ENCODE peak calls at places on chromosomes 4 and X, in seven cellular contexts. S is fibroblast of pulmonary artery, M is RWPE2, G is astrocyte of the cerebellum, C is NT2/D1, W is lower leg skin, X is adipocyte. H is an unnamed sample.

GRCh38 chr4:15695240-15695699 is 7.6 kb upstream of the BST1 start:
- DNase-seq in S (peak; percentile 86), M (no peak), G (peak; percentile 100), C (peak; percentile 85), W (no peak), X (peak; percentile 25), H (no peak)

GRCh38 chr4:1199556-1200331 is 27.4 kb upstream of the SPON2 start:
- DNase-seq in S (no peak), M (peak; percentile 50), G (no peak), C (no peak), W (no peak), X (no peak), H (no peak)

GRCh38 chr4:74376888-74377483 is 12.0 kb downstream of the EREG start:
- DNase-seq in S (peak; percentile 91), M (no peak), G (peak; percentile 56), C (no peak), W (no peak), X (peak; percentile 85), H (peak; percentile 24)

GRCh38 chr4:46425775-46426400 is 36.0 kb upstream of the GABRA2 start:
- DNase-seq in S (peak; percentile 92), M (no peak), G (no peak), C (no peak), W (no peak), X (no peak), H (no peak)

GRCh38 chr4:138910201-138910913 is 105.2 kb upstream of the NOCT start:
- DNase-seq in S (peak; percentile 34), M (no peak), G (no peak), C (no peak), W (no peak), X (no peak), H (no peak)

GRCh38 chr4:111475001-111475400 is 670.3 kb upstream of the FAM241A start:
- DNase-seq in S (peak; percentile 18), M (no peak), G (peak; percentile 53), C (peak; percentile 40), W (no peak), X (peak; percentile 43), H (no peak)

GRCh38 chr4:42654606-42655005 is 2.3 kb downstream of the ATP8A1 start:
- DNase-seq in S (peak; percentile 62), M (no peak), G (no peak), C (no peak), W (no peak), X (peak; percentile 5), H (no peak)

GRCh38 chr4:124854968-124855367 is 142.4 kb upstream of the ANKRD50 start:
- DNase-seq in S (peak; percentile 8), M (no peak), G (no peak), C (no peak), W (no peak), X (peak; percentile 60), H (no peak)

DNA sequence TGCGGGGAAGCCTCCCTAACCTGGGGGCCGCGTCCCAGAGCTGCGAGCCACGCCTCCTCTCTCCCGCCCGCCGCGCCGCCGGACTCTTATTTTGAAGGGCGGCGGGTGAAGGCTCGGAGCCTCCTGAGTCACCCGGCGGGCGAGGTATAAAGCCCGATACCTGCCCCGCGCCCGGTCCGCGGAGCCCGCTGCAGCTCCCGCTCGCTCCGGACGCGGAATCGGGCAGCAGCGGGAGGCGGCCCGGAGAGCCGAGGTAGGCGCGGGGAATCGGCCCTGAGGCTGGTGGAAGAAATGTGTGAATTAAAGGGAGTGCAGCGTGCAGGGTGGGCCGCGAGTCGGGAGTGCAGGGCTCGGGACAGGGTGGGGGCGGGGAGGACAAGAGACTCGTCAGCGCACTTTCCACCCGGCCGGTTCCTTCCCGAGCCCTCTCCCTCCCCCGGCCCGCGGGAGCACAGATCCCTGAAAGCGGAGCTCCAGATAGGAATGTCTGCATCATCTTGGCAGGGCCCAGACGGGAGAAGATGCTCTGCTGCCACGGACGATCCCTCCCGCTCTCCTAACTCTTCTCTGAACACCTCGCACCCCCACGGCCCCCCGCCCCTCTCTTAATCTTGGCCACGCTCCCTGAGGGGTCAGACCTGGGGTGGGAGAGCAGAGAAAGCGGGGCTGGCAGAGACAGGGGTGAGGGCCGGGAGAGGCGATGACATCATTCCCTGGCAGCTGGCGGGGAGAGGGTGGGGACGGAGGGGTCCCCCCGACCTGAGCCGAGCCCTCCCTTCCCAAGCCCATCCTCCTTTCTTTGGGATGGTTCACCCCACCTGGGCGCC is 177.9 kb downstream of the CBR4 start:
- DNase-seq in S (peak; percentile 82), M (peak; percentile 88), G (no peak), C (peak; percentile 57), W (peak; percentile 77), X (peak; percentile 92), H (peak; percentile 46)
- H3K4me3 ChIP-seq in S (peak overlapping the region; percentile 93), M (peak overlapping the region; percentile 82), G (peak overlapping the region; percentile 86), C (peak overlapping the region; percentile 81), W (peak overlapping the region; percentile 93), X (peak overlapping the region; percentile 91), H (peak overlapping the region; percentile 72)

DNA sequence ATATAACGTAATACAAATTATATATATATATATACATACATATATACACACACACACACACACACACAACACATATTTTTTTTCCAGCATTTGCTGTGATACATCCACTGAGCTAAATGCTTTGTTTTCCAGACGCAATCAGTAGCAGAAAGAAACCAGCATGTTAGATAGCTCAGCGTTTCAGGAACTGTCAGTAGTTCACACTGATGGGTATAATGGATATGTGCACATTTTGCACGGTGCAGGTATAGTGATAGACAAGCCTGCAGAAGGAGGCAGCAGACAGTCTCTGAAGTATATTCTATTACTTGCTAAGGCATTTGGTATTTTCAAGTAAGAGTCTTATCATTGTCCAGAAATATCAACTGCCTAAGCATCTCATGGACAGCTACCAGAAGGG is 741.6 kb upstream of the HS3ST1 start:
- DNase-seq in S (no peak), M (no peak), G (no peak), C (no peak), W (no peak), X (no peak), H (no peak)
- H3K4me3 ChIP-seq in S (no peak overlapping the region), M (no peak overlapping the region), G (no peak overlapping the region), C (no peak overlapping the region), W (no peak overlapping the region), X (no peak overlapping the region), H (no peak overlapping the region)

GRCh38 chr4:8268901-8269534 is 536 bp upstream of the HTRA3 start:
- DNase-seq in S (no peak), M (no peak), G (no peak), C (no peak), W (no peak), X (no peak), H (no peak)
- H3K4me3 ChIP-seq in S (peak overlapping the region; percentile 7), M (no peak overlapping the region), G (no peak overlapping the region), C (peak overlapping the region; percentile 9), W (no peak overlapping the region), X (peak overlapping the region; percentile 80), H (no peak overlapping the region)

GRCh38 chr4:155106629-155107028 is 101.8 kb upstream of the NPY2R start:
- DNase-seq in S (no peak), M (no peak), G (no peak), C (no peak), W (no peak), X (no peak), H (no peak)

DNA sequence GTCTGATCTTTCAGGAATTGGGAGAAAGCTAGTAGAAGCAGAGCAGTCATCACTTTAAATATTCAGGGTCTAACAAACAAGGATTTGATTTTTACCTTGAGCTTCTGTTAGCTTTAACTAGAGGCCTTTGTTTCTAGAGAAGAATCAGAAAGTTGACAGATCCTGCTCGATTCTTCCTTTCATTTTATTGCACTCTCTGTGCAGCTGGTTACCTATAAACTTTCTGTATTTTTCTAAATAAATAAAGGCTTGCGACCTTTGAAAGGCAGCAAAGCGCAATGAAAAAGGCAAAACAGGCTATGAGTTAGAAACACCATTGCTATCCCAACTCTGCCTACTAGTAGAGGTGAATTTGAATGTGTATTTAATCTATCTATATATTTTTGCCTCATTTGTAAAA is 101.4 kb upstream of the NPY2R start:
- DNase-seq in S (no peak), M (no peak), G (no peak), C (no peak), W (no peak), X (no peak), H (no peak)
- H3K4me3 ChIP-seq in S (no peak overlapping the region), M (no peak overlapping the region), G (no peak overlapping the region), C (no peak overlapping the region), W (no peak overlapping the region), X (no peak overlapping the region), H (no peak overlapping the region)

DNA sequence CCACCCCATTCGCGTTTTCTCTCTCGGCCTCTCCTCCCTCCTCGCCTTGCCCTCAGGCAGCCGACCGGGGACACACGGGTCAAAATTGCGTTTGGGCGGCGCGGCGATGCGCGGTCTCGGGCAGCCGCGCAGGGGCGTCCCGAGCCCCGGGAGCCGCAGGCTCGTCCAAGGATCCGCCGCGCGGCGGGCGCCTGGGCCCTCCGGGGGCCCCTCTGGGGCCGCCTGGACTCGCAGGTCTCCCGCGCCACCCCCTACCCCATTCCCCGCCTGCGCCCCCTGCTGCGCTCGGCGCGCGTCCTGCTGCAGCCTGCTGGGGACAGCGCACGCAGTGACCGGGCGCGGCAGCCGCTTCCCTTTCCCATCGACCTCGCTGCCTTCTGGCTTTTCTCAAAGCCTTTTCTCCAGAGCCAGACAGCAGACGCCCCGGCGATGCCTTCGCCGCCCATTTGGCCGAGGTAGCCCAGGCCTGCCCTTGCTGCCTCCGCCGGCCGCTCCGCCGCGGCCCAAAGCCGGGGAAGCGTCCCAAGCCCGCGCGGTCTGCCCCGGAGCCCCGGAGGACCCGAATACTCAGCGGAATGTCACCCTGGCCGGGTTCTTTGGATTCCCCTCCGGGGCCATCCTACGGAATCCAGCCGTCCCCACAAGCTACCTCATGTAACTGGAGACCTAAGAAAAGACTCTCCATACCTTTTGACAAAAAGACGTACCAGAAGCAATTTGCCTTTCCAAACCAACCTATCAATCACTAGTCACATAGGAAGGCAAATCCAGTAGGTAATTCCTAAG is 16.5 kb downstream of the POU4F2 start:
- DNase-seq in S (peak; percentile 25), M (no peak), G (no peak), C (no peak), W (no peak), X (peak; percentile 44), H (no peak)
- H3K4me3 ChIP-seq in S (peak overlapping the region; percentile 47), M (no peak overlapping the region), G (peak overlapping the region; percentile 47), C (peak overlapping the region; percentile 37), W (no peak overlapping the region), X (peak overlapping the region; percentile 75), H (no peak overlapping the region)

GRCh38 chrX:65596270-65596669 is 61.7 kb upstream of the LAS1L start:
- DNase-seq in S (peak; percentile 50), M (no peak), G (peak; percentile 22), C (no peak), W (no peak), X (peak; percentile 74), H (peak; percentile 71)
- H3K4me3 ChIP-seq in S (no peak overlapping the region), M (no peak overlapping the region), G (no peak overlapping the region), C (no peak overlapping the region), W (no peak overlapping the region), X (no peak overlapping the region), H (no peak overlapping the region)

DNA sequence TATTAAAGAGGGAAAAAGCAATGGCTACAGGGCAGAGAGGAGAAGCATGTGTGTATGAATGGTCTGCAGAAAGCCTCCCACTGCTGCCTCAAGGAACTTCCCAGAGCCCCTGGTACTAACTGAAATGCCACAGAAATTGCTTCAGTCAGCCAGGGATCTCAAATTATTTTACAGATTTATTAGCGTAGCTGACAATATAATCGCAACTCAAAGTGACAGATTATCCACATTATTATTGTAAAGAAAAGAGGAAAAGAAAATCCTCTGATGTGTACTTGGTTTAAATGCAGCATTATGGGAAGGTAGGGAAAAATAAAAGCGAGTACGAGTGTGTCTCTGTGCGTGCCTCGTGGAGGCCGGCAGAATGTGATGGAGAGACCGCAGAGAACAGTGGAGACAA is 202.7 kb downstream of the DCLK2 start:
- DNase-seq in S (no peak), M (no peak), G (no peak), C (no peak), W (no peak), X (no peak), H (no peak)
- H3K4me3 ChIP-seq in S (no peak overlapping the region), M (no peak overlapping the region), G (no peak overlapping the region), C (no peak overlapping the region), W (no peak overlapping the region), X (no peak overlapping the region), H (no peak overlapping the region)

GRCh38 chr4:26300314-26301307 is 20.2 kb upstream of the RBPJ start:
- DNase-seq in S (no peak), M (no peak), G (no peak), C (no peak), W (no peak), X (peak; percentile 56), H (no peak)
- H3K4me3 ChIP-seq in S (no peak overlapping the region), M (no peak overlapping the region), G (no peak overlapping the region), C (no peak overlapping the region), W (no peak overlapping the region), X (no peak overlapping the region), H (no peak overlapping the region)

H was measured in Jurkat, Clone E6-1.